ENCODE peak calls at places on chromosomes 1 and 21, in six cellular contexts. H is CD4-positive, alpha-beta T cell; F is neuronal stem cell; B is adrenal gland; J is IMR-90; E is prostate gland. O is an unnamed sample.

GRCh38 chr1:163307479-163308171 is 14.1 kb upstream of the NUF2 start:
- DNase-seq in F (no peak), B (no peak), H (no peak), E (no peak), J (peak; percentile 88), O (no peak)

GRCh38 chr1:240866724-240867123 is 254.8 kb upstream of the GREM2 start:
- DNase-seq in B (no peak), H (no peak), E (no peak), J (no peak), F (no peak), O (no peak)

GRCh38 chr1:197807739-197808453 is 32.6 kb upstream of the DENND1B start:
- DNase-seq in J (no peak), E (no peak), H (no peak), B (no peak), F (no peak), O (no peak)

GRCh38 chr1:211511030-211511429 is 19.1 kb upstream of the RD3 start:
- DNase-seq in E (no peak), B (no peak), H (no peak), F (no peak), J (no peak), O (no peak)

GRCh38 chr21:38965241-38965640 is 159.5 kb downstream of the ETS2 start:
- DNase-seq in J (peak; percentile 51), F (no peak), E (no peak), B (no peak), H (no peak), O (no peak)

GRCh38 chr1:198088360-198089071 is 68.3 kb upstream of the NEK7 start:
- DNase-seq in J (peak; percentile 75), F (peak; percentile 9), H (no peak), E (no peak), B (peak; percentile 22), O (no peak)

GRCh38 chr1:188668083-188668482 is 1809.6 kb downstream of the BRINP3 start:
- DNase-seq in B (no peak), E (no peak), J (no peak), H (no peak), F (no peak), O (no peak)

GRCh38 chr1:32151319-32151787 is 28.1 kb upstream of the TXLNA start:
- DNase-seq in J (peak; percentile 90), B (no peak), H (no peak), E (no peak), F (no peak), O (peak; percentile 17)

GRCh38 chr1:40305451-40305850 is 11.6 kb downstream of the COL9A2 start:
- DNase-seq in B (no peak), H (no peak), J (no peak), E (no peak), F (no peak), O (no peak)

GRCh38 chr1:174445817-174446216 is 1.9 kb upstream of the GPR52 start:
- DNase-seq in F (peak; percentile 1), B (no peak), E (no peak), H (no peak), J (no peak), O (no peak)

GRCh38 chr1:93692983-93693591 is 11.4 kb upstream of the BCAR3 start:
- DNase-seq in J (peak; percentile 90), F (no peak), E (peak; percentile 78), H (no peak), B (no peak), O (no peak)

GRCh38 chr1:173438655-173439054 is 38.5 kb upstream of the PRDX6 start:
- DNase-seq in E (no peak), J (no peak), F (no peak), B (no peak), H (no peak), O (no peak)

GRCh38 chr1:43705334-43705733 is 2.0 kb upstream of the ST3GAL3 start:
- DNase-seq in H (no peak), F (no peak), B (peak; percentile 39), E (no peak), J (no peak), O (no peak)

GRCh38 chr1:228154685-228155571 is 5.2 kb downstream of the GJC2 start:
- DNase-seq in E (no peak), B (no peak), J (no peak), F (no peak), H (no peak), O (no peak)

GRCh38 chr1:232555581-232556189 is 74.2 kb downstream of the SIPA1L2 start:
- DNase-seq in E (no peak), B (no peak), F (no peak), J (peak; percentile 67), H (no peak), O (peak; percentile 91)

GRCh38 chr1:6209661-6210605 is 4.0 kb downstream of the RNF207 start:
- DNase-seq in F (no peak), B (no peak), H (no peak), E (no peak), J (no peak), O (peak; percentile 81)

GRCh38 chr21:26966978-26967913 is at the start of gene ADAMTS5:
- DNase-seq in E (peak; percentile 5), B (no peak), J (peak; percentile 69), F (peak; percentile 42), H (no peak), O (peak; percentile 22)

GRCh38 chr1:230906226-230906625 is 37.9 kb upstream of the C1orf198 start:
- DNase-seq in H (no peak), J (no peak), E (no peak), B (no peak), F (no peak), O (no peak)

GRCh38 chr21:26965567-26966359 is 1.1 kb downstream of the ADAMTS5 start:
- DNase-seq in E (no peak), B (no peak), J (peak; percentile 12), F (peak; percentile 52), H (no peak), O (peak; percentile 37)

GRCh38 chr1:67514786-67515185 is 84.6 kb upstream of the SERBP1 start:
- DNase-seq in F (no peak), J (no peak), E (no peak), H (no peak), B (no peak), O (no peak)

GRCh38 chr1:5632226-5632625 is 360.0 kb downstream of the NPHP4 start:
- DNase-seq in F (no peak), B (no peak), H (no peak), J (no peak), E (no peak), O (no peak)

GRCh38 chr1:208349679-208350330 is 105.6 kb upstream of the PLXNA2 start:
- DNase-seq in B (no peak), F (peak; percentile 60), H (no peak), E (no peak), J (no peak), O (no peak)

GRCh38 chr1:970242-970972 is 4.1 kb downstream of the PLEKHN1 start:
- DNase-seq in E (no peak), B (no peak), J (no peak), H (no peak), F (no peak), O (no peak)

GRCh38 chr1:159851386-159851785 is 11.1 kb downstream of the VSIG8 start:
- DNase-seq in J (no peak), H (no peak), B (no peak), F (no peak), E (no peak), O (no peak)

GRCh38 chr1:15849775-15850449 is 2.4 kb downstream of the SPEN start:
- DNase-seq in F (peak; percentile 69), E (peak; percentile 55), H (no peak), J (peak; percentile 60), B (peak; percentile 61), O (peak; percentile 92)

GRCh38 chr1:60970081-60970509 is 112.3 kb upstream of the NFIA start:
- DNase-seq in J (peak; percentile 23), E (no peak), H (no peak), B (no peak), F (no peak), O (peak; percentile 49)

GRCh38 chr1:215457213-215457612 is 109.9 kb upstream of the KCTD3 start:
- DNase-seq in E (no peak), F (no peak), B (no peak), H (no peak), J (no peak), O (no peak)

GRCh38 chr1:206674745-206675175 is 9.9 kb upstream of the MAPKAPK2 start:
- DNase-seq in J (peak; percentile 100), H (no peak), E (peak; percentile 89), B (no peak), F (no peak), O (no peak)

GRCh38 chr1:47521034-47521871 is 83.4 kb downstream of the FOXD2 start:
- DNase-seq in B (peak; percentile 37), H (no peak), E (no peak), F (no peak), J (no peak), O (no peak)

GRCh38 chr21:43992121-43992520 is 20.0 kb upstream of the TRAPPC10 start:
- DNase-seq in E (no peak), H (no peak), F (no peak), J (no peak), B (no peak), O (no peak)

GRCh38 chr21:43993420-43993934 is 18.6 kb upstream of the TRAPPC10 start:
- DNase-seq in E (no peak), B (no peak), F (no peak), H (no peak), J (no peak), O (no peak)

GRCh38 chr21:43989401-43989800 is 22.7 kb upstream of the TRAPPC10 start:
- DNase-seq in J (no peak), E (no peak), H (no peak), F (no peak), B (no peak), O (no peak)

GRCh38 chr21:43994085-43994484 is 18.0 kb upstream of the TRAPPC10 start:
- DNase-seq in E (no peak), B (no peak), F (no peak), J (no peak), H (no peak), O (no peak)

GRCh38 chr21:43991447-43991991 is 20.6 kb upstream of the TRAPPC10 start:
- DNase-seq in F (no peak), E (no peak), J (no peak), B (no peak), H (no peak), O (no peak)
- H3K27me3 ChIP-seq in F (no peaks in the 10 kb centered on the region), E (no peaks in the 10 kb centered on the region), J (peaks cover 10% of the 10 kb centered on the region), B (no peaks in the 10 kb centered on the region), H (no peaks in the 10 kb centered on the region), O (no peaks in the 10 kb centered on the region)

DNA sequence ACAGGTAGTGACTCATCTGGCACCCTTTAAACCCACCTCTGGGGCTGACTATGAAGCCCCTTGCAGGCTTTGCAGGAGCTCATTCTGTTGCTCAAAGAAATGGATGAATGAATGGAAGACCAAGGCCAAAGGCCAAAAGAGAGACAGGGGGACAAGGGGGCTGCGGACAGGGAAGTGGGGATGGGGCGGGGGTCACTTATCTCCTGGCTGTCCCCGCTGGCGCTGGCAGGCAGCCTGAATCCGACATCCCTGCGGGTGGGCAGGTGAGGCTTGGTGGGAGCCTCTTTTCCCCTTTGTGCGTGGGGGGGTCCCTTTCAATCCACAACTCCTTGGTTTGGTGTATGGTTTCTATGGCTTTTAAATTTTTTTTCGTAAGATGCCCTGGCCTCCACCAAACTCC is 239.6 kb upstream of the C1orf174 start:
- DNase-seq in E (no peak), B (no peak), H (no peak), F (no peak), J (no peak), O (no peak)
- H3K27me3 ChIP-seq in E (peaks cover 2% of the 10 kb centered on the region), B (no peaks in the 10 kb centered on the region), H (peaks cover 9% of the 10 kb centered on the region), F (no peaks in the 10 kb centered on the region), J (no peaks in the 10 kb centered on the region), O (no peaks in the 10 kb centered on the region)

GRCh38 chr1:50147451-50147850 is 38.7 kb downstream of the ELAVL4 start:
- DNase-seq in E (no peak), H (no peak), F (no peak), B (no peak), J (no peak), O (no peak)
- H3K27me3 ChIP-seq in E (no peaks in the 10 kb centered on the region), H (no peaks in the 10 kb centered on the region), F (no peaks in the 10 kb centered on the region), B (no peaks in the 10 kb centered on the region), J (no peaks in the 10 kb centered on the region), O (no peaks in the 10 kb centered on the region)

GRCh38 chr1:36829951-36830350 is 204.4 kb downstream of the GRIK3 start:
- DNase-seq in F (no peak), B (no peak), H (no peak), E (no peak), J (no peak), O (no peak)
- H3K27me3 ChIP-seq in F (no peaks in the 10 kb centered on the region), B (no peaks in the 10 kb centered on the region), H (no peaks in the 10 kb centered on the region), E (no peaks in the 10 kb centered on the region), J (no peaks in the 10 kb centered on the region), O (peaks cover 24% of the 10 kb centered on the region)